ENCODE peak calls at places on chromosome 5, in five cellular contexts. S, H, W, O and D are unnamed samples. For H3K36me3, the result is how much of the 10 kb centered on the place peaks cover.

GRCh38 chr5:172872997-172873491 is 39.0 kb downstream of the ERGIC1 start:
- DNase-seq in S (peak), H (peak), W (peak), O (no peak), D (peak)

GRCh38 chr5:151019331-151019730 is 1.1 kb upstream of the GPX3 start:
- DNase-seq in S (no peak), H (no peak), W (no peak), O (no peak), D (no peak)

GRCh38 chr5:115098041-115098702 is 71.5 kb downstream of the TRIM36 start:
- DNase-seq in S (peak), H (peak), W (peak), O (peak), D (peak)

GRCh38 chr5:98735806-98736507 is 37.5 kb upstream of the RGMB start:
- DNase-seq in S (no peak), H (no peak), W (peak), O (no peak), D (no peak)

GRCh38 chr5:107424461-107424860 is 246.3 kb downstream of the EFNA5 start:
- DNase-seq in S (no peak), H (no peak), W (peak), O (no peak), D (no peak)

GRCh38 chr5:94422819-94423218 is 195.6 kb downstream of the KIAA0825 start:
- DNase-seq in S (no peak), H (peak), W (peak), O (no peak), D (peak)

GRCh38 chr5:82465235-82465634 is 187.1 kb upstream of the RPS23 start:
- DNase-seq in S (no peak), H (no peak), W (no peak), O (no peak), D (peak)

GRCh38 chr5:107812570-107813141 is 141.9 kb upstream of the EFNA5 start:
- DNase-seq in S (no peak), H (no peak), W (peak), O (no peak), D (peak)

GRCh38 chr5:87195104-87195581 is 72.5 kb upstream of the RASA1 start:
- DNase-seq in S (no peak), H (no peak), W (peak), O (no peak), D (peak)

GRCh38 chr5:124729687-124730359 is 16.6 kb downstream of the ZNF608 start:
- DNase-seq in S (no peak), H (no peak), W (peak), O (peak), D (no peak)

GRCh38 chr5:79229357-79230174 is 6.4 kb upstream of the JMY start:
- DNase-seq in S (no peak), H (no peak), W (peak), O (no peak), D (peak)

GRCh38 chr5:152883061-152883460 is 478.0 kb upstream of the NMUR2 start:
- DNase-seq in S (no peak), H (no peak), W (no peak), O (no peak), D (no peak)

GRCh38 chr5:169808118-169808581 is 171.1 kb downstream of the DOCK2 start:
- DNase-seq in S (no peak), H (peak), W (no peak), O (peak), D (no peak)

GRCh38 chr5:101977729-101978345 is 318.2 kb downstream of the SLCO4C1 start:
- DNase-seq in S (no peak), H (peak), W (peak), O (no peak), D (peak)

GRCh38 chr5:41071242-41071641 is at the start of gene MROH2B:
- DNase-seq in S (no peak), H (no peak), W (no peak), O (no peak), D (no peak)

GRCh38 chr5:168477060-168477459 is 9.2 kb upstream of the RARS1 start:
- DNase-seq in S (no peak), H (peak), W (peak), O (peak), D (peak)

GRCh38 chr5:97844797-97845196 is 661.8 kb upstream of the RIOK2 start:
- DNase-seq in S (no peak), H (peak), W (no peak), O (peak), D (no peak)

GRCh38 chr5:109105631-109106267 is 304.0 kb downstream of the PJA2 start:
- DNase-seq in S (no peak), H (no peak), W (peak), O (no peak), D (peak)

GRCh38 chr5:39197556-39197955 is 21.8 kb downstream of the FYB1 start:
- DNase-seq in S (no peak), H (no peak), W (no peak), O (no peak), D (no peak)

GRCh38 chr5:134503088-134503936 is 22.2 kb upstream of the JADE2 start:
- DNase-seq in S (peak), H (peak), W (peak), O (peak), D (peak)

GRCh38 chr5:145718956-145719355 is 116.2 kb downstream of the PRELID2 start:
- DNase-seq in S (no peak), H (no peak), W (peak), O (no peak), D (peak)

GRCh38 chr5:151758430-151759241 is at the start of gene ATOX1:
- DNase-seq in S (peak), H (peak), W (peak), O (peak), D (peak)

GRCh38 chr5:66436721-66437120 is 159.5 kb upstream of the MAST4 start:
- DNase-seq in S (no peak), H (peak), W (peak), O (peak), D (no peak)

GRCh38 chr5:156094001-156094400 is 233.0 kb upstream of the SGCD start:
- DNase-seq in S (no peak), H (peak), W (peak), O (peak), D (no peak)

GRCh38 chr5:173310296-173310769 is 17.9 kb downstream of the STC2 start:
- DNase-seq in S (no peak), H (no peak), W (no peak), O (no peak), D (no peak)

GRCh38 chr5:160938532-160938931 is 86.5 kb upstream of the ATP10B start:
- DNase-seq in S (peak), H (no peak), W (no peak), O (no peak), D (no peak)

GRCh38 chr5:148172377-148172776 is 4.0 kb downstream of the SPINK14 start:
- DNase-seq in S (no peak), H (no peak), W (no peak), O (no peak), D (no peak)

GRCh38 chr5:14251733-14252132 is 108.6 kb downstream of the TRIO start:
- DNase-seq in S (no peak), H (no peak), W (no peak), O (no peak), D (no peak)

GRCh38 chr5:133052317-133053175 is 733 bp downstream of the HSPA4 start:
- DNase-seq in S (peak), H (peak), W (peak), O (peak), D (peak)

GRCh38 chr5:31196309-31196708 is 2.8 kb downstream of the CDH6 start:
- DNase-seq in S (no peak), H (peak), W (peak), O (peak), D (peak)

GRCh38 chr5:132069994-132070393 is 3.6 kb upstream of the CSF2 start:
- DNase-seq in S (no peak), H (no peak), W (no peak), O (no peak), D (no peak)

GRCh38 chr5:165919196-165919595 is 2372.2 kb upstream of the WWC1 start:
- DNase-seq in S (no peak), H (no peak), W (no peak), O (no peak), D (no peak)
- H3K36me3 ChIP-seq in S (under half), H (under half), W (under half), O (under half), D (under half)

GRCh38 chr5:136040746-136041415 is 12.1 kb downstream of the TGFBI start:
- DNase-seq in S (peak), H (no peak), W (peak), O (no peak), D (no peak)

GRCh38 chr5:136043551-136043950 is 14.8 kb downstream of the TGFBI start:
- DNase-seq in S (no peak), H (no peak), W (peak), O (no peak), D (no peak)

GRCh38 chr5:136043968-136044610 is 15.3 kb downstream of the TGFBI start:
- DNase-seq in S (no peak), H (no peak), W (no peak), O (no peak), D (no peak)

GRCh38 chr5:136042156-136042555 is 13.4 kb downstream of the TGFBI start:
- DNase-seq in S (no peak), H (no peak), W (no peak), O (no peak), D (no peak)

GRCh38 chr5:136042665-136043121 is 13.9 kb downstream of the TGFBI start:
- DNase-seq in S (no peak), H (no peak), W (peak), O (no peak), D (peak)
- H3K36me3 ChIP-seq in S (under half), H (under half), W (half or more), O (under half), D (half or more)

GRCh38 chr5:43646997-43647396 is 44.0 kb downstream of the NNT start:
- DNase-seq in S (no peak), H (no peak), W (peak), O (no peak), D (no peak)

GRCh38 chr5:43649256-43649655 is 46.3 kb downstream of the NNT start:
- DNase-seq in S (no peak), H (no peak), W (peak), O (no peak), D (peak)

GRCh38 chr5:43647789-43648188 is 44.8 kb downstream of the NNT start:
- DNase-seq in S (no peak), H (no peak), W (no peak), O (no peak), D (no peak)

GRCh38 chr5:43648499-43649124 is 45.6 kb downstream of the NNT start:
- DNase-seq in S (no peak), H (no peak), W (peak), O (no peak), D (no peak)

DNA sequence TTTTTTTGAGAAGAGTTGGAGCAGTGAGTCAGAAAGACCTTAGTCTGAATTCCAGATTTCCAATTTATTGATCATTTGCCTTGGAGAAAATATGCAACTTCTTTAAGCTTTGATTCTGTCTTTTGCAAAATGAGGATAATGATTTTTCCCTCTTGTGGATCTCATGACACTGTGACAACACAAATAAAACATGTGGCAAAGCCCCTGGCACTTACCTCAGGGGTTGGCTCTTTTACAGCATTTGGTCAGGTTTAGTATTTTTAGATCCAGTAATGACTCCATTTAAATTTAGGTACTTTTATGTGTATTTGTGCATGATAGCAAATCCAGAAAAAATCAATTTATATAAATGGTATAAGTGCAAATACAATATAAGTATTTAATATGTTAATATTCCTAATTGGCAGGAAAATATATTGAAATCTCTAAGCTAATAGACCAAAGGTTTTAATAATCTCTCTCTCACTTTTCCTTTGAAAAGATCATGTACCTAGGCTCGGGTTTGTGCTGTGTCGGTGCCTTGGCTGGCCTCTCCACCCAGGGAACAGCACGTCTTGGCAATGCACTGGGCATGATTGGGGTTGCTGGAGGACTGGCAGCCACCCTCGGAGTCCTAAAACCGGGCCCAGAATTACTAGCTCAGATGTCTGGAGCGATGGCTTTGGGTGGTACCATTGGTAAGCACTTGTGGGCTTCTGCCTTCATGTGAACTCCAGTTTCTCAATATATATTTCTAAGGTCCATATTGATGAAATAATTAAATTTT is 49.7 kb downstream of the NNT start:
- DNase-seq in S (no peak), H (no peak), W (no peak), O (no peak), D (no peak)
- H3K36me3 ChIP-seq in S (under half), H (under half), W (under half), O (under half), D (under half)

GRCh38 chr5:178612299-178612698 is 14.6 kb downstream of the CLK4 start:
- DNase-seq in S (no peak), H (no peak), W (no peak), O (no peak), D (no peak)
- H3K36me3 ChIP-seq in S (half or more), H (under half), W (half or more), O (half or more), D (half or more)

GRCh38 chr5:658103-658502 is 35.0 kb downstream of the TPPP start:
- DNase-seq in S (no peak), H (no peak), W (no peak), O (no peak), D (peak)
- H3K36me3 ChIP-seq in S (under half), H (under half), W (under half), O (half or more), D (under half)

DNA sequence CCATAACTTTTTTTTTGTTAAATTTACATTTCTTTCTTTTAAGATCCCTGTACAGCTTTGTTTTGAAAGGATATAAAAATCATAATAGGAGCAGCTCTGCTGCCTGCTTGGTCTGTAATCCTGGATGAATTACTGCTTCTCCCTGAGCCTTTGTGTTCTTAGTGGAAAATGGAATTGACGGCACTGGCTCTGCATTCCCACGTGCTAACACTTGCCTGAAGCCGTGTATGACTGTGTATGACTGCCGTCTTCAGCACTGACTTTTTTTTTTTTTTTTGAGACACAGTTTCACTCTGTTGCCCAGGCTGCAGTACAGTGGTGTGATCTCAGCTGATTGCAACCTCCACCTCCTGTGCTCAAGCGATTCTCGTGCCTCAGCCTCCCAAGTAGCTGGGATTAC is 4.8 kb downstream of the THG1L start:
- DNase-seq in S (no peak), H (no peak), W (no peak), O (no peak), D (no peak)
- H3K36me3 ChIP-seq in S (under half), H (under half), W (under half), O (under half), D (under half)

GRCh38 chr5:29460946-29461538 is 1732.4 kb upstream of the CDH6 start:
- DNase-seq in S (no peak), H (no peak), W (no peak), O (no peak), D (no peak)

GRCh38 chr5:29462261-29462660 is 1731.2 kb upstream of the CDH6 start:
- DNase-seq in S (no peak), H (no peak), W (no peak), O (no peak), D (no peak)
- H3K36me3 ChIP-seq in S (under half), H (under half), W (under half), O (under half), D (under half)

GRCh38 chr5:178218237-178218636 is 13.9 kb downstream of the HNRNPAB start:
- DNase-seq in S (no peak), H (no peak), W (no peak), O (no peak), D (no peak)
- H3K36me3 ChIP-seq in S (under half), H (under half), W (under half), O (half or more), D (under half)